ENCODE peak calls at places on chromosomes 12 and 14, in four cellular contexts. R is choroid plexus epithelial cell; N is mucosa of descending colon; S is CD4-positive, alpha-beta T cell. U is an unnamed sample.

GRCh38 chr12:52178443-52178842 is 13.4 kb downstream of the KRT80 start:
- DNase-seq in R (no peak), N (no peak), S (no peak), U (no peak)

GRCh38 chr12:124864326-124864752 is 675 bp upstream of the SCARB1 start:
- DNase-seq in R (no peak), N (peak), S (no peak), U (no peak)

GRCh38 chr12:31682136-31682962 is 22.9 kb downstream of the ETFBKMT start:
- DNase-seq in R (peak), N (peak), S (peak), U (peak)

GRCh38 chr12:120462099-120462640 is 7.4 kb downstream of the SRSF9 start:
- DNase-seq in R (no peak), N (no peak), S (no peak), U (no peak)

GRCh38 chr12:124829008-124829707 is 34.5 kb downstream of the SCARB1 start:
- DNase-seq in R (peak), N (no peak), S (no peak), U (no peak)

GRCh38 chr12:50615534-50616296 is 110.9 kb downstream of the DIP2B start:
- DNase-seq in R (peak), N (no peak), S (no peak), U (no peak)

GRCh38 chr12:12265571-12266388 is 1.1 kb downstream of the LRP6 start:
- DNase-seq in R (peak), N (peak), S (no peak), U (no peak)

GRCh38 chr14:104419865-104420458 is 159.6 kb upstream of the C14orf180 start:
- DNase-seq in R (peak), N (no peak), S (no peak), U (no peak)

GRCh38 chr14:34710744-34711143 is 3.6 kb downstream of the CFL2 start:
- DNase-seq in R (peak), N (no peak), S (no peak), U (no peak)

GRCh38 chr12:113198286-113198685 is 12.8 kb downstream of the RITA1 start:
- DNase-seq in R (no peak), N (no peak), S (no peak), U (no peak)

GRCh38 chr12:9064815-9065606 is 50.7 kb downstream of the A2M start:
- DNase-seq in R (peak), N (peak), S (no peak), U (peak)

GRCh38 chr12:26109343-26109841 is 15.4 kb downstream of the BHLHE41 start:
- DNase-seq in R (peak), N (no peak), S (no peak), U (no peak)

GRCh38 chr12:124947561-124948398 is 33.3 kb upstream of the UBC start:
- DNase-seq in R (no peak), N (no peak), S (no peak), U (no peak)

GRCh38 chr14:59254911-59255545 is 66.6 kb downstream of the DAAM1 start:
- DNase-seq in R (peak), N (no peak), S (no peak), U (no peak)

GRCh38 chr14:89813485-89814080 is 140.9 kb downstream of the EFCAB11 start:
- DNase-seq in R (peak), N (no peak), S (no peak), U (no peak)

GRCh38 chr14:74919421-74920165 is 3.5 kb downstream of the RPS6KL1 start:
- DNase-seq in R (peak), N (no peak), S (no peak), U (no peak)

GRCh38 chr12:125403145-125403789 is 338.0 kb downstream of the AACS start:
- DNase-seq in R (peak), N (no peak), S (no peak), U (no peak)

GRCh38 chr12:14278294-14278953 is 87.1 kb upstream of the ATF7IP start:
- DNase-seq in R (no peak), N (no peak), S (no peak), U (no peak)

GRCh38 chr14:90299408-90299807 is 32.3 kb downstream of the NRDE2 start:
- DNase-seq in R (no peak), N (no peak), S (no peak), U (no peak)

GRCh38 chr12:111406474-111407370 is 999 bp downstream of the SH2B3 start:
- DNase-seq in R (no peak), N (peak), S (no peak), U (no peak)

GRCh38 chr12:94760786-94761185 is 110.4 kb upstream of the TMCC3 start:
- DNase-seq in R (peak), N (no peak), S (no peak), U (no peak)

GRCh38 chr14:71497645-71498086 is 434.6 kb upstream of the RGS6 start:
- DNase-seq in R (peak), N (no peak), S (no peak), U (no peak)

GRCh38 chr14:72970824-72971434 is 44.7 kb downstream of the DCAF4 start:
- DNase-seq in R (no peak), N (no peak), S (no peak), U (no peak)

GRCh38 chr14:72978856-72979255 is 48.0 kb downstream of the ZFYVE1 start:
- DNase-seq in R (no peak), N (no peak), S (no peak), U (no peak)

GRCh38 chr14:72980863-72981262 is 46.0 kb downstream of the ZFYVE1 start:
- DNase-seq in R (no peak), N (no peak), S (no peak), U (no peak)

GRCh38 chr14:72974661-72975060 is 48.4 kb downstream of the DCAF4 start:
- DNase-seq in R (no peak), N (no peak), S (no peak), U (no peak)

DNA sequence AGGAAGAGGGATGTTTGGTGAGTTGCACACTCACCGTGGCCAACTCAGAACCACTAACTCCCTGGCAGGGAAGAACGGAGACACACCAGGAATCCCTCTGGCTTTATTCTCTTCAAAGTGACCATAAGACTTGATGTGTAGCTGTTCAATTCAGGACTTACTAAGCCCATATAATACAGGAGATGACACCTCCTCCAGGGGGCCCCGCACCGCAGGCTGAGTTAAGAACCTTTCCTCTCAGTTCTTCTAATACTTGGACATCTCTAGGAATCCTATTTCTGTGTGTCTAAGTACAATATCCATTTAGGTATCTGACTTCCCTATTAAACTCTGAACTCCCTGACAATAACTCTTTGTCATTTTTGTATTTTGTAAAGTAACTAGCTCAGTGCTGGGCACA is 49.5 kb downstream of the DCAF4 start:
- DNase-seq in R (peak), N (no peak), S (no peak), U (no peak)
- TF ChIP-seq CTCF in R (peak), N (no peak), S (no peak), U (no peak)

GRCh38 chr14:99576761-99577705 is 27.0 kb downstream of the CCDC85C start:
- DNase-seq in R (no peak), N (no peak), S (no peak), U (no peak)

GRCh38 chr14:99576304-99576703 is 27.7 kb downstream of the CCDC85C start:
- DNase-seq in R (no peak), N (no peak), S (no peak), U (no peak)

GRCh38 chr14:99574099-99574880 is 29.7 kb downstream of the CCDC85C start:
- DNase-seq in R (peak), N (peak), S (no peak), U (no peak)

GRCh38 chr14:99573436-99574098 is 30.4 kb downstream of the CCDC85C start:
- DNase-seq in R (no peak), N (no peak), S (no peak), U (no peak)

DNA sequence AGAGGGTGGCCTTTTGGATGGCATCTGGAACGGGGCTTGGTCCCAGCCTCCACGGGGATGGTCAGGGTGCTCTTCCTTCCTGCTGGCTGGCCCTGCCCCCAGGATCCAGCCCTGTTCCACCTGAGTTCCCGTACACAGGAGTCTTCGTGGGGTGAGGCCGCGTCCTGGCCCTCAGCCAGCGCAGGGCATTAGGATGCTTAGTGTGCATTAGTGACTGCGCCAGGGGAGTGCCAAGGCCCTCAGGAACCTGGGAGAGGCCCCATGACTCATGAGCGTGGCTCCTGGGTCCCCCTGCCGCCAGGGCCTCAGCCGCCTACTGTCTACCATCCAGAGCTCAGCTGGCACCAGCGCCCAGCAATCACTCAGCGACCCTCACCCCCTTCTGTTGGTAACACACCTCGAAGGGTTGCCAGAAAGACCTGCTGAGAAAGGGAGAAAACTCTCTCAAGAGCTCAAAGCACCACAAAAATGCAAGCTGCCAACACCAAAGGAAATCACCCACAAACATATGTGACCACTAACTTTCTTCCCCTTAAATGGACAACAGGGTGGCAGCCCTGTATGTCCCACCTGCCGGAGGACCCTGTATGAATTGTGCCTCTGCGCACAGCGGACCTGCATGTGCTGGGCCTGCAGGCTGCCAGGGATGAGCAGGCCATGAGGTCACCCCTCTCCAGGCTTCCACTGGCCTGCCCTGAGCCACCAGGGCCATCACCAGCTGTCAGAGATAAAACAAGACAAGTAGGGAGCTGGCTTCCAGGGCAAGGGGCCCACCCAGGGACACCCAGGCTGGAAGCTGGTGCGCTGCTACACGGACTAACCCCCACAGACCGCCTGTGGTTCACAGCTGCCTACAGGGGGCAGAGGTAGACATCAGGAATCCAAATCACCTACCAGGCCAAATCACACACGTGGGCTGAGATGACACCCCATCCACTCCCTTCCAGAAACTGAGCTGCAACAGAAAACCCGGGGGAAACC is 28.7 kb downstream of the CCDC85C start:
- DNase-seq in R (no peak), N (peak), S (no peak), U (no peak)
- TF ChIP-seq CTCF in R (peak), N (no peak), S (no peak), U (peak)

GRCh38 chr12:49283541-49284429 is 11.2 kb upstream of the PRPH start:
- DNase-seq in R (no peak), N (no peak), S (no peak), U (no peak)
- TF ChIP-seq CTCF in R (peak), N (no peak), S (no peak), U (no peak)

GRCh38 chr14:96102071-96102856 is 63.1 kb downstream of the C14orf132 start:
- DNase-seq in R (peak), N (no peak), S (no peak), U (no peak)
- TF ChIP-seq CTCF in R (no peak), N (no peak), S (no peak), U (no peak)

GRCh38 chr12:130838951-130839769 is at the start of gene STX2:
- DNase-seq in R (peak), N (peak), S (peak), U (peak)
- TF ChIP-seq CTCF in R (peak), N (no peak), S (peak), U (no peak)

U was measured in progenitor cell of endocrine pancreas.